ENCODE peak calls at places on chromosomes 5 and 9, in six cellular contexts. One of them, this sample, is unnamed.
A peak's percentile ranks its signal among the peaks of the same experiment; 100 is the strongest.

GRCh38 chr9:5301544-5301943 is 3.0 kb downstream of the RLN2 start:
- DNase-seq in Peyer's patch: no peak
- DNase-seq in adrenal gland: no peak
- DNase-seq in ovary: no peak
- DNase-seq in stomach: no peak
- DNase-seq in breast epithelium: no peak
- DNase-seq in this sample: no peak

GRCh38 chr5:16413461-16413860 is 52.1 kb downstream of the ZNF622 start:
- DNase-seq in breast epithelium: no peak
- DNase-seq in Peyer's patch: no peak
- DNase-seq in stomach: no peak
- DNase-seq in ovary: no peak
- DNase-seq in adrenal gland: no peak
- DNase-seq in this sample: no peak

GRCh38 chr9:30039712-30040111 is 2344.7 kb upstream of the ACO1 start:
- DNase-seq in stomach: no peak
- DNase-seq in ovary: no peak
- DNase-seq in Peyer's patch: no peak
- DNase-seq in breast epithelium: no peak
- DNase-seq in adrenal gland: no peak
- DNase-seq in this sample: no peak

GRCh38 chr5:115333164-115333563 is 36.7 kb upstream of the CCDC112 start:
- DNase-seq in adrenal gland: no peak
- DNase-seq in Peyer's patch: no peak
- DNase-seq in ovary: no peak
- DNase-seq in breast epithelium: no peak
- DNase-seq in stomach: no peak
- DNase-seq in this sample: peak; percentile 57

GRCh38 chr5:142544946-142545652 is 140.8 kb downstream of the FGF1 start:
- DNase-seq in breast epithelium: no peak
- DNase-seq in adrenal gland: no peak
- DNase-seq in stomach: no peak
- DNase-seq in ovary: no peak
- DNase-seq in Peyer's patch: no peak
- DNase-seq in this sample: no peak

GRCh38 chr5:174413520-174414314 is 310.7 kb upstream of the MSX2 start:
- DNase-seq in Peyer's patch: no peak
- DNase-seq in breast epithelium: no peak
- DNase-seq in stomach: no peak
- DNase-seq in adrenal gland: no peak
- DNase-seq in ovary: no peak
- DNase-seq in this sample: peak; percentile 31

GRCh38 chr9:137391411-137391754 is 31.6 kb downstream of the EXD3 start:
- DNase-seq in Peyer's patch: peak; percentile 83
- DNase-seq in breast epithelium: no peak
- DNase-seq in ovary: peak; percentile 28
- DNase-seq in stomach: peak; percentile 48
- DNase-seq in adrenal gland: no peak
- DNase-seq in this sample: no peak

GRCh38 chr5:154077692-154078091 is 38.9 kb downstream of the MFAP3 start:
- DNase-seq in Peyer's patch: no peak
- DNase-seq in stomach: peak; percentile 67
- DNase-seq in adrenal gland: peak; percentile 35
- DNase-seq in breast epithelium: no peak
- DNase-seq in ovary: no peak
- DNase-seq in this sample: no peak

GRCh38 chr9:77997611-77998349 is 33.8 kb downstream of the GNAQ start:
- DNase-seq in Peyer's patch: no peak
- DNase-seq in stomach: no peak
- DNase-seq in breast epithelium: no peak
- DNase-seq in adrenal gland: peak; percentile 51
- DNase-seq in ovary: no peak
- DNase-seq in this sample: no peak

GRCh38 chr5:31161772-31162171 is 31.7 kb upstream of the CDH6 start:
- DNase-seq in breast epithelium: no peak
- DNase-seq in adrenal gland: no peak
- DNase-seq in ovary: no peak
- DNase-seq in stomach: no peak
- DNase-seq in Peyer's patch: no peak
- DNase-seq in this sample: no peak

GRCh38 chr5:1374680-1375055 is 29.8 kb upstream of the CLPTM1L start:
- DNase-seq in Peyer's patch: no peak
- DNase-seq in stomach: no peak
- DNase-seq in ovary: no peak
- DNase-seq in breast epithelium: no peak
- DNase-seq in adrenal gland: no peak
- DNase-seq in this sample: no peak

GRCh38 chr5:172795401-172795977 is 24.5 kb upstream of the DUSP1 start:
- DNase-seq in stomach: peak; percentile 72
- DNase-seq in Peyer's patch: peak; percentile 70
- DNase-seq in breast epithelium: peak; percentile 74
- DNase-seq in adrenal gland: peak; percentile 69
- DNase-seq in ovary: peak; percentile 98
- DNase-seq in this sample: peak; percentile 99

GRCh38 chr5:147290261-147290660 is 55.4 kb downstream of the STK32A start:
- DNase-seq in Peyer's patch: no peak
- DNase-seq in adrenal gland: no peak
- DNase-seq in stomach: no peak
- DNase-seq in breast epithelium: no peak
- DNase-seq in ovary: no peak
- DNase-seq in this sample: no peak

GRCh38 chr9:130908129-130908877 is 11.7 kb upstream of the QRFP start:
- DNase-seq in ovary: no peak
- DNase-seq in stomach: no peak
- DNase-seq in Peyer's patch: no peak
- DNase-seq in adrenal gland: no peak
- DNase-seq in breast epithelium: no peak
- DNase-seq in this sample: no peak

GRCh38 chr5:163624466-163624865 is 119.0 kb downstream of the MAT2B start:
- DNase-seq in ovary: no peak
- DNase-seq in breast epithelium: no peak
- DNase-seq in Peyer's patch: no peak
- DNase-seq in adrenal gland: no peak
- DNase-seq in stomach: no peak
- DNase-seq in this sample: no peak

GRCh38 chr5:476102-476813 is 33.3 kb downstream of the EXOC3 start:
- DNase-seq in Peyer's patch: no peak
- DNase-seq in ovary: peak; percentile 36
- DNase-seq in breast epithelium: no peak
- DNase-seq in stomach: no peak
- DNase-seq in adrenal gland: no peak
- DNase-seq in this sample: no peak

GRCh38 chr9:135134253-135135028 is 47.0 kb downstream of the OLFM1 start:
- DNase-seq in breast epithelium: no peak
- DNase-seq in Peyer's patch: no peak
- DNase-seq in ovary: no peak
- DNase-seq in stomach: no peak
- DNase-seq in adrenal gland: peak; percentile 26
- DNase-seq in this sample: no peak

GRCh38 chr9:99821187-99822095 is at the start of gene NR4A3:
- DNase-seq in Peyer's patch: peak; percentile 95
- DNase-seq in stomach: peak; percentile 96
- DNase-seq in adrenal gland: peak; percentile 96
- DNase-seq in breast epithelium: peak; percentile 86
- DNase-seq in ovary: peak; percentile 96
- DNase-seq in this sample: peak; percentile 97

GRCh38 chr5:53340956-53341750 is 139.3 kb upstream of the FST start:
- DNase-seq in ovary: no peak
- DNase-seq in breast epithelium: no peak
- DNase-seq in stomach: no peak
- DNase-seq in Peyer's patch: no peak
- DNase-seq in adrenal gland: no peak
- DNase-seq in this sample: no peak

GRCh38 chr5:169762338-169763095 is 125.4 kb downstream of the DOCK2 start:
- DNase-seq in stomach: no peak
- DNase-seq in breast epithelium: no peak
- DNase-seq in ovary: no peak
- DNase-seq in Peyer's patch: no peak
- DNase-seq in adrenal gland: no peak
- DNase-seq in this sample: no peak

GRCh38 chr5:112779531-112779930 is 41.8 kb downstream of the APC start:
- DNase-seq in breast epithelium: no peak
- DNase-seq in stomach: no peak
- DNase-seq in ovary: no peak
- DNase-seq in Peyer's patch: no peak
- DNase-seq in adrenal gland: no peak
- DNase-seq in this sample: no peak

GRCh38 chr9:88651682-88652633 is 117.0 kb downstream of the NXNL2 start:
- DNase-seq in adrenal gland: peak; percentile 85
- DNase-seq in breast epithelium: peak; percentile 58
- DNase-seq in ovary: peak; percentile 85
- DNase-seq in Peyer's patch: peak; percentile 51
- DNase-seq in stomach: peak; percentile 51
- DNase-seq in this sample: peak; percentile 95

GRCh38 chr9:125649315-125649714 is 57.7 kb downstream of the MAPKAP1 start:
- DNase-seq in Peyer's patch: no peak
- DNase-seq in breast epithelium: no peak
- DNase-seq in stomach: no peak
- DNase-seq in adrenal gland: peak; percentile 65
- DNase-seq in ovary: no peak
- DNase-seq in this sample: no peak

GRCh38 chr5:157608972-157609565 is 33.5 kb upstream of the ADAM19 start:
- DNase-seq in adrenal gland: no peak
- DNase-seq in stomach: no peak
- DNase-seq in ovary: no peak
- DNase-seq in Peyer's patch: no peak
- DNase-seq in breast epithelium: no peak
- DNase-seq in this sample: no peak

GRCh38 chr5:78540335-78541057 is 108.1 kb downstream of the LHFPL2 start:
- DNase-seq in breast epithelium: no peak
- DNase-seq in Peyer's patch: no peak
- DNase-seq in stomach: no peak
- DNase-seq in ovary: no peak
- DNase-seq in adrenal gland: no peak
- DNase-seq in this sample: no peak

GRCh38 chr9:136244116-136244775 is 1.4 kb downstream of the QSOX2 start:
- DNase-seq in stomach: no peak
- DNase-seq in breast epithelium: no peak
- DNase-seq in Peyer's patch: no peak
- DNase-seq in adrenal gland: no peak
- DNase-seq in ovary: no peak
- DNase-seq in this sample: no peak

GRCh38 chr9:90071257-90071656 is 466.4 kb downstream of the GADD45G start:
- DNase-seq in breast epithelium: no peak
- DNase-seq in Peyer's patch: no peak
- DNase-seq in stomach: no peak
- DNase-seq in ovary: no peak
- DNase-seq in adrenal gland: no peak
- DNase-seq in this sample: peak; percentile 42

GRCh38 chr9:115981011-115981410 is 172.6 kb upstream of the PAPPA start:
- DNase-seq in breast epithelium: no peak
- DNase-seq in adrenal gland: no peak
- DNase-seq in Peyer's patch: no peak
- DNase-seq in ovary: no peak
- DNase-seq in stomach: no peak
- DNase-seq in this sample: no peak

GRCh38 chr5:61809651-61810050 is 477.6 kb downstream of the ZSWIM6 start:
- DNase-seq in adrenal gland: no peak
- DNase-seq in ovary: no peak
- DNase-seq in stomach: peak; percentile 55
- DNase-seq in breast epithelium: peak; percentile 56
- DNase-seq in Peyer's patch: no peak
- DNase-seq in this sample: peak; percentile 88

GRCh38 chr5:179281688-179282087 is 63.6 kb downstream of the ADAMTS2 start:
- DNase-seq in adrenal gland: no peak
- DNase-seq in stomach: no peak
- DNase-seq in breast epithelium: no peak
- DNase-seq in Peyer's patch: no peak
- DNase-seq in ovary: no peak
- DNase-seq in this sample: no peak
- TF ChIP-seq POLR2A in adrenal gland: no peak
- TF ChIP-seq POLR2A in stomach: no peak
- TF ChIP-seq POLR2A in breast epithelium: no peak
- TF ChIP-seq POLR2A in Peyer's patch: no peak
- TF ChIP-seq POLR2A in ovary: no peak
- TF ChIP-seq POLR2A in this sample: no peak

GRCh38 chr5:141182248-141182647 is at the start of gene PCDHB16:
- DNase-seq in adrenal gland: no peak
- DNase-seq in ovary: peak; percentile 61
- DNase-seq in Peyer's patch: no peak
- DNase-seq in breast epithelium: no peak
- DNase-seq in stomach: no peak
- DNase-seq in this sample: no peak
- TF ChIP-seq CTCF in adrenal gland: no peak
- TF ChIP-seq CTCF in ovary: peak; percentile 28
- TF ChIP-seq CTCF in Peyer's patch: no peak
- TF ChIP-seq CTCF in breast epithelium: peak; percentile 33
- TF ChIP-seq CTCF in stomach: no peak
- TF ChIP-seq CTCF in this sample: peak; percentile 36

GRCh38 chr5:126744842-126745241 is 32.1 kb upstream of the LMNB1 start:
- DNase-seq in breast epithelium: no peak
- DNase-seq in adrenal gland: no peak
- DNase-seq in ovary: no peak
- DNase-seq in Peyer's patch: no peak
- DNase-seq in stomach: no peak
- DNase-seq in this sample: no peak

GRCh38 chr5:126741361-126741760 is 35.6 kb upstream of the LMNB1 start:
- DNase-seq in breast epithelium: no peak
- DNase-seq in ovary: no peak
- DNase-seq in Peyer's patch: no peak
- DNase-seq in stomach: no peak
- DNase-seq in adrenal gland: no peak
- DNase-seq in this sample: no peak

GRCh38 chr5:126742425-126742824 is 34.5 kb upstream of the LMNB1 start:
- DNase-seq in adrenal gland: no peak
- DNase-seq in Peyer's patch: no peak
- DNase-seq in breast epithelium: no peak
- DNase-seq in ovary: no peak
- DNase-seq in stomach: no peak
- DNase-seq in this sample: no peak

GRCh38 chr5:126746290-126746689 is 30.6 kb upstream of the LMNB1 start:
- DNase-seq in Peyer's patch: no peak
- DNase-seq in ovary: no peak
- DNase-seq in stomach: no peak
- DNase-seq in adrenal gland: no peak
- DNase-seq in breast epithelium: no peak
- DNase-seq in this sample: no peak

GRCh38 chr5:126745259-126745992 is 31.5 kb upstream of the LMNB1 start:
- DNase-seq in Peyer's patch: no peak
- DNase-seq in ovary: no peak
- DNase-seq in stomach: no peak
- DNase-seq in adrenal gland: no peak
- DNase-seq in breast epithelium: no peak
- DNase-seq in this sample: no peak
- H3K27ac ChIP-seq in Peyer's patch: no peak overlapping the region
- H3K27ac ChIP-seq in ovary: no peak overlapping the region
- H3K27ac ChIP-seq in stomach: no peak overlapping the region
- H3K27ac ChIP-seq in adrenal gland: no peak overlapping the region
- H3K27ac ChIP-seq in breast epithelium: no peak overlapping the region
- H3K27ac ChIP-seq in this sample: no peak overlapping the region

DNA sequence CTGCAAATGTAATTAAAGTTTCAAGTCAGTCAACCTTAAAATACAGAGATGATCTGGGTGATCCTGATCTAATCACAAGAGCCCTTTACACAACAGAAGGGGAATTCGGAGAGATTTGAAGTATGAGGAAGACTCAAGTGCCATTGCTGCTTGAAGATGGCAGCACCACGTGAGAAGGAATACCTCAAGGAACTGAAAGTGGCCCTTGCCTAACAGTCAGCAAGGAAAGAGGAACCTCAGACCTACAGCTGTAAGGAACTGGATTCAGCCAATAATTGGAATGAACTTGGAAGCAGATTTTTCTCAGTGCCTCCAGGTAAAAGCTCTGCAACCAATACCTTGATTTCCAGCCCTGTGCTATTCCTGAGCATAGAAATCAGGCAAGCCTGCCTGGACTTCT is 87.5 kb downstream of the THBS4 start:
- DNase-seq in adrenal gland: no peak
- DNase-seq in Peyer's patch: no peak
- DNase-seq in stomach: no peak
- DNase-seq in ovary: no peak
- DNase-seq in breast epithelium: no peak
- DNase-seq in this sample: no peak
- TF ChIP-seq POLR2A in adrenal gland: no peak
- TF ChIP-seq POLR2A in Peyer's patch: no peak
- TF ChIP-seq POLR2A in stomach: no peak
- TF ChIP-seq POLR2A in ovary: no peak
- TF ChIP-seq POLR2A in breast epithelium: no peak
- TF ChIP-seq POLR2A in this sample: no peak